ENCODE peak calls at places on chromosomes 4 and X, in nine cellular contexts. One of them, this sample, is unnamed.

GRCh38 chrX:112761239-112762207 is 79.1 kb downstream of the AMOT start:
- DNase-seq in uterus: no peak
- DNase-seq in cardiac muscle cell: no peak
- DNase-seq in lower leg skin: no peak
- DNase-seq in heart left ventricle: no peak
- DNase-seq in breast epithelium: no peak
- DNase-seq in GM23338: no peak
- DNase-seq in A549: no peak
- DNase-seq in mammary epithelial cell: no peak
- DNase-seq in this sample: no peak

GRCh38 chr4:156536661-156537060 is 434.9 kb downstream of the PDGFC start:
- DNase-seq in uterus: peak; percentile 19
- DNase-seq in cardiac muscle cell: no peak
- DNase-seq in lower leg skin: no peak
- DNase-seq in heart left ventricle: no peak
- DNase-seq in breast epithelium: no peak
- DNase-seq in GM23338: no peak
- DNase-seq in A549: no peak
- DNase-seq in mammary epithelial cell: peak; percentile 82
- DNase-seq in this sample: no peak

GRCh38 chr4:103996059-103996458 is 276.3 kb upstream of the TACR3 start:
- DNase-seq in uterus: no peak
- DNase-seq in cardiac muscle cell: no peak
- DNase-seq in lower leg skin: no peak
- DNase-seq in heart left ventricle: no peak
- DNase-seq in breast epithelium: no peak
- DNase-seq in GM23338: peak; percentile 40
- DNase-seq in A549: peak; percentile 36
- DNase-seq in mammary epithelial cell: peak; percentile 58
- DNase-seq in this sample: no peak

GRCh38 chr4:8391972-8392371 is 48.6 kb downstream of the ACOX3 start:
- DNase-seq in uterus: peak; percentile 61
- DNase-seq in cardiac muscle cell: no peak
- DNase-seq in lower leg skin: no peak
- DNase-seq in heart left ventricle: peak; percentile 75
- DNase-seq in breast epithelium: no peak
- DNase-seq in GM23338: no peak
- DNase-seq in A549: no peak
- DNase-seq in mammary epithelial cell: peak; percentile 33
- DNase-seq in this sample: no peak

GRCh38 chr4:57490520-57490919 is 380.3 kb upstream of the IGFBP7 start:
- DNase-seq in uterus: no peak
- DNase-seq in cardiac muscle cell: no peak
- DNase-seq in lower leg skin: no peak
- DNase-seq in heart left ventricle: peak; percentile 48
- DNase-seq in breast epithelium: peak; percentile 65
- DNase-seq in GM23338: no peak
- DNase-seq in A549: peak; percentile 60
- DNase-seq in mammary epithelial cell: peak; percentile 46
- DNase-seq in this sample: no peak

GRCh38 chrX:65644621-65645287 is 22.7 kb upstream of the MSN start:
- DNase-seq in uterus: peak; percentile 90
- DNase-seq in cardiac muscle cell: no peak
- DNase-seq in lower leg skin: peak; percentile 96
- DNase-seq in heart left ventricle: peak; percentile 92
- DNase-seq in breast epithelium: peak; percentile 63
- DNase-seq in GM23338: no peak
- DNase-seq in A549: peak; percentile 80
- DNase-seq in mammary epithelial cell: peak; percentile 81
- DNase-seq in this sample: peak; percentile 44

GRCh38 chrX:40262641-40263560 is 165.1 kb upstream of the BCOR start:
- DNase-seq in uterus: peak; percentile 39
- DNase-seq in cardiac muscle cell: peak; percentile 24
- DNase-seq in lower leg skin: no peak
- DNase-seq in heart left ventricle: peak; percentile 37
- DNase-seq in breast epithelium: no peak
- DNase-seq in GM23338: no peak
- DNase-seq in A549: peak; percentile 33
- DNase-seq in mammary epithelial cell: peak; percentile 29
- DNase-seq in this sample: no peak

GRCh38 chrX:134010690-134011089 is 25.3 kb upstream of the GPC3 start:
- DNase-seq in uterus: no peak
- DNase-seq in cardiac muscle cell: no peak
- DNase-seq in lower leg skin: no peak
- DNase-seq in heart left ventricle: no peak
- DNase-seq in breast epithelium: no peak
- DNase-seq in GM23338: no peak
- DNase-seq in A549: no peak
- DNase-seq in mammary epithelial cell: no peak
- DNase-seq in this sample: no peak

GRCh38 chr4:118338981-118339765 is 13.6 kb downstream of the PRSS12 start:
- DNase-seq in uterus: no peak
- DNase-seq in cardiac muscle cell: no peak
- DNase-seq in lower leg skin: no peak
- DNase-seq in heart left ventricle: no peak
- DNase-seq in breast epithelium: no peak
- DNase-seq in GM23338: no peak
- DNase-seq in A549: no peak
- DNase-seq in mammary epithelial cell: peak; percentile 79
- DNase-seq in this sample: no peak

GRCh38 chrX:139196890-139197289 is 333.6 kb upstream of the F9 start:
- DNase-seq in uterus: no peak
- DNase-seq in cardiac muscle cell: no peak
- DNase-seq in lower leg skin: no peak
- DNase-seq in heart left ventricle: no peak
- DNase-seq in breast epithelium: no peak
- DNase-seq in GM23338: no peak
- DNase-seq in A549: no peak
- DNase-seq in mammary epithelial cell: no peak
- DNase-seq in this sample: no peak

GRCh38 chrX:17860811-17861495 is at the start of gene RAI2:
- DNase-seq in uterus: peak; percentile 45
- DNase-seq in cardiac muscle cell: peak; percentile 41
- DNase-seq in lower leg skin: no peak
- DNase-seq in heart left ventricle: peak; percentile 51
- DNase-seq in breast epithelium: peak; percentile 60
- DNase-seq in GM23338: peak; percentile 48
- DNase-seq in A549: no peak
- DNase-seq in mammary epithelial cell: no peak
- DNase-seq in this sample: peak; percentile 43

GRCh38 chrX:152733261-152733975 is at the start of the genes CSAG1 and MAGEA12:
- DNase-seq in uterus: no peak
- DNase-seq in cardiac muscle cell: no peak
- DNase-seq in lower leg skin: peak; percentile 48
- DNase-seq in heart left ventricle: no peak
- DNase-seq in breast epithelium: no peak
- DNase-seq in GM23338: no peak
- DNase-seq in A549: peak; percentile 6
- DNase-seq in mammary epithelial cell: no peak
- DNase-seq in this sample: no peak

GRCh38 chrX:101419489-101419888 is 11.5 kb downstream of the HNRNPH2 start:
- DNase-seq in uterus: no peak
- DNase-seq in cardiac muscle cell: no peak
- DNase-seq in lower leg skin: no peak
- DNase-seq in heart left ventricle: no peak
- DNase-seq in breast epithelium: no peak
- DNase-seq in GM23338: no peak
- DNase-seq in A549: no peak
- DNase-seq in mammary epithelial cell: no peak
- DNase-seq in this sample: no peak

GRCh38 chrX:151763711-151764110 is 29.2 kb downstream of the CNGA2 start:
- DNase-seq in uterus: no peak
- DNase-seq in cardiac muscle cell: no peak
- DNase-seq in lower leg skin: peak; percentile 52
- DNase-seq in heart left ventricle: no peak
- DNase-seq in breast epithelium: no peak
- DNase-seq in GM23338: no peak
- DNase-seq in A549: no peak
- DNase-seq in mammary epithelial cell: no peak
- DNase-seq in this sample: no peak

DNA sequence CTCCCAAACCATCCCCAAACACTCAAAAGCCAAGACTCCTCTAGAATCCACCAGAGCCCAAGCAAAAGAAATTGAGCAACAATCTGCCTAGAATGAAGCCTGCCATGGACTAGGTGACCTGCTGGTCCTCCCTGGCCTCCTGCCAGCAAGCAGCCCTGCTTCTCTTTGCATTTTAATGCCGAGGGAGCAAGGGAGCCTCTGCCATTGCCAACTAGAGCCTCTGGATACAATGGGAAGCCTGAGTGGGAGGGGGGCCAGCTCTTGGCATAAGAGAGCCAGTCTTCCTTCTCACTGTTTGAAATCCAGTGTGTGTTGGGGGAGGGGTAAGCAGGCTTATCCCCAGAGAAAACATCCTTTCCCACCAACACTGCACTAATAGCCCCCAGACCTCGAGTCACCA is 1.5 kb upstream of the GDPD2 start:
- DNase-seq in uterus: no peak
- DNase-seq in cardiac muscle cell: no peak
- DNase-seq in lower leg skin: no peak
- DNase-seq in heart left ventricle: no peak
- DNase-seq in breast epithelium: no peak
- DNase-seq in GM23338: peak; percentile 52
- DNase-seq in A549: no peak
- DNase-seq in mammary epithelial cell: no peak
- DNase-seq in this sample: no peak
- H3K4me3 ChIP-seq in uterus: no peak overlapping the region
- H3K4me3 ChIP-seq in cardiac muscle cell: no peak overlapping the region
- H3K4me3 ChIP-seq in lower leg skin: no peak overlapping the region
- H3K4me3 ChIP-seq in heart left ventricle: no peak overlapping the region
- H3K4me3 ChIP-seq in breast epithelium: no peak overlapping the region
- H3K4me3 ChIP-seq in GM23338: peak overlapping the region; percentile 9
- H3K4me3 ChIP-seq in A549: no peak overlapping the region
- H3K4me3 ChIP-seq in mammary epithelial cell: no peak overlapping the region
- H3K4me3 ChIP-seq in this sample: no peak overlapping the region

DNA sequence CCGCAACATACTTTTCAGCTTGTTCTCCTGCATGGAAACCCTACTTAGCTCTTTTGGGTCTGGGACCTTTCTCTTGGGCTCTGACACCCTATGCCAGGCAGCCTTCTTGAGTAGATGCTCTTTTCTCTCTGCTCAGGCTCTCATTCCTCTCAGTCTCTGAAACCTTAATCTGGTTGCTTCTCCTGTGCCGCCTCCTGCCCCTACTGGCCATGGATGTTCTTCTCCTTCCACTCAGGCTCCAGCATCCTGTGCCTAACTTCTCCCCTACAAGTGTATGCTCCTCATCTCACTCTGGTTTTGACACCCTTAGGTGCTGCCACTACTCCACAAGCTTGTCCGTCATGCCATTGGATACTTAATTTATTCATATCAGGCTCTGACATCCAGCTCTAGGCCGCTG is 15.2 kb downstream of the BLTP1 start:
- DNase-seq in uterus: no peak
- DNase-seq in cardiac muscle cell: no peak
- DNase-seq in lower leg skin: no peak
- DNase-seq in heart left ventricle: no peak
- DNase-seq in breast epithelium: no peak
- DNase-seq in GM23338: peak; percentile 8
- DNase-seq in A549: no peak
- DNase-seq in mammary epithelial cell: no peak
- DNase-seq in this sample: no peak
- TF ChIP-seq CTCF in uterus: no peak
- TF ChIP-seq CTCF in cardiac muscle cell: no peak
- TF ChIP-seq CTCF in lower leg skin: no peak
- TF ChIP-seq CTCF in heart left ventricle: no peak
- TF ChIP-seq CTCF in breast epithelium: no peak
- TF ChIP-seq CTCF in GM23338: no peak
- TF ChIP-seq CTCF in A549: no peak
- TF ChIP-seq CTCF in mammary epithelial cell: no peak
- TF ChIP-seq CTCF in this sample: no peak

GRCh38 chr4:160510925-160511324 is 1408.0 kb downstream of the RAPGEF2 start:
- DNase-seq in uterus: no peak
- DNase-seq in cardiac muscle cell: no peak
- DNase-seq in lower leg skin: no peak
- DNase-seq in heart left ventricle: no peak
- DNase-seq in breast epithelium: no peak
- DNase-seq in GM23338: no peak
- DNase-seq in A549: peak; percentile 21
- DNase-seq in mammary epithelial cell: peak; percentile 72
- DNase-seq in this sample: no peak

GRCh38 chr4:160505724-160506123 is 1402.8 kb downstream of the RAPGEF2 start:
- DNase-seq in uterus: no peak
- DNase-seq in cardiac muscle cell: no peak
- DNase-seq in lower leg skin: no peak
- DNase-seq in heart left ventricle: no peak
- DNase-seq in breast epithelium: no peak
- DNase-seq in GM23338: no peak
- DNase-seq in A549: no peak
- DNase-seq in mammary epithelial cell: no peak
- DNase-seq in this sample: no peak
- H3K4me3 ChIP-seq in uterus: no peak overlapping the region
- H3K4me3 ChIP-seq in cardiac muscle cell: no peak overlapping the region
- H3K4me3 ChIP-seq in lower leg skin: no peak overlapping the region
- H3K4me3 ChIP-seq in heart left ventricle: no peak overlapping the region
- H3K4me3 ChIP-seq in breast epithelium: no peak overlapping the region
- H3K4me3 ChIP-seq in GM23338: no peak overlapping the region
- H3K4me3 ChIP-seq in A549: no peak overlapping the region
- H3K4me3 ChIP-seq in mammary epithelial cell: no peak overlapping the region
- H3K4me3 ChIP-seq in this sample: no peak overlapping the region

DNA sequence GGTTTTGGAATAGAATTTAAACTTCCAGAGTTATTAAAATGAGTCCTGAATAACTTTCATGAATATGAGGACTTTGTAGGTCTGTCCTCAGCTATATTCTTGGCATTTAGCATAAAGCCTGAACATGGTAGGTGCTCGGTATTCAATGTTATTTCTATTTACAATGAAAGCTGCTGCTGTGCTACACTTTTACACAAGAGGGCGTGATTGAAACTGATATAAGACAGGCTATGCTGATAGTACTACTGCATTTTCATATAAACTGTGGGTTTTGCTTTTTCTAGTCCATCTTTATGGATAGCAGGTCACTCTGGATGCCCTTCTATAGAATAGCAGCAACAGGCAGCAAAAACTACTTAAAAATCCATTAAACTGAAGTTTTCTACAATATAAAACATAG is 12.3 kb upstream of the GNPDA2 start:
- DNase-seq in uterus: no peak
- DNase-seq in cardiac muscle cell: no peak
- DNase-seq in lower leg skin: no peak
- DNase-seq in heart left ventricle: no peak
- DNase-seq in breast epithelium: no peak
- DNase-seq in GM23338: peak; percentile 28
- DNase-seq in A549: peak; percentile 4
- DNase-seq in mammary epithelial cell: no peak
- DNase-seq in this sample: no peak
- TF ChIP-seq CTCF in uterus: no peak
- TF ChIP-seq CTCF in cardiac muscle cell: peak; percentile 47
- TF ChIP-seq CTCF in lower leg skin: no peak
- TF ChIP-seq CTCF in heart left ventricle: no peak
- TF ChIP-seq CTCF in breast epithelium: no peak
- TF ChIP-seq CTCF in GM23338: peak; percentile 52
- TF ChIP-seq CTCF in A549: no peak
- TF ChIP-seq CTCF in mammary epithelial cell: no peak
- TF ChIP-seq CTCF in this sample: no peak

GRCh38 chr4:167232805-167233522 is 1.3 kb downstream of the SPOCK3 start:
- DNase-seq in uterus: no peak
- DNase-seq in cardiac muscle cell: peak; percentile 31
- DNase-seq in lower leg skin: no peak
- DNase-seq in heart left ventricle: no peak
- DNase-seq in breast epithelium: no peak
- DNase-seq in GM23338: peak; percentile 40
- DNase-seq in A549: no peak
- DNase-seq in mammary epithelial cell: no peak
- DNase-seq in this sample: no peak
- H3K4me3 ChIP-seq in uterus: peak overlapping the region; percentile 30
- H3K4me3 ChIP-seq in cardiac muscle cell: peak overlapping the region; percentile 80
- H3K4me3 ChIP-seq in lower leg skin: no peak overlapping the region
- H3K4me3 ChIP-seq in heart left ventricle: peak overlapping the region; percentile 43
- H3K4me3 ChIP-seq in breast epithelium: no peak overlapping the region
- H3K4me3 ChIP-seq in GM23338: peak overlapping the region; percentile 76
- H3K4me3 ChIP-seq in A549: no peak overlapping the region
- H3K4me3 ChIP-seq in mammary epithelial cell: no peak overlapping the region
- H3K4me3 ChIP-seq in this sample: peak overlapping the region; percentile 82

This sample was measured in dorsolateral prefrontal cortex.